ENCODE peak calls at places on chromosomes 1 and 21, in four cellular contexts. T, I, D and E are unnamed samples.

GRCh38 chr21:41620982-41621381 is 113.0 kb upstream of the TMPRSS2 start:
- DNase-seq in T (no peak), D (no peak), I (no peak), E (no peak)

GRCh38 chr1:31238986-31239613 is 587 bp downstream of the NKAIN1 start:
- DNase-seq in D (no peak), I (no peak), T (no peak), E (no peak)

GRCh38 chr1:245873883-245874671 is 633.0 kb downstream of the SMYD3 start:
- DNase-seq in D (no peak), I (no peak), T (no peak), E (no peak)

GRCh38 chr21:46111857-46112730 is 14.2 kb downstream of the COL6A2 start:
- DNase-seq in I (no peak), D (no peak), T (no peak), E (no peak)

GRCh38 chr1:84611796-84612195 is 37.6 kb upstream of the CTBS start:
- DNase-seq in T (no peak), D (no peak), I (no peak), E (no peak)

GRCh38 chr21:46021978-46022544 is 40.5 kb downstream of the COL6A1 start:
- DNase-seq in T (no peak), I (no peak), D (no peak), E (no peak)

GRCh38 chr1:59696421-59697115 is 118.2 kb upstream of the HOOK1 start:
- DNase-seq in D (no peak), I (peak), T (no peak), E (no peak)

GRCh38 chr1:83798965-83799364 is 200.0 kb downstream of the TTLL7 start:
- DNase-seq in I (no peak), T (no peak), D (no peak), E (no peak)

GRCh38 chr1:238252033-238252802 is 361.5 kb upstream of the ZP4 start:
- DNase-seq in T (no peak), D (peak), I (no peak), E (no peak)

GRCh38 chr1:206814716-206815341 is 42.5 kb upstream of the IL10 start:
- DNase-seq in T (no peak), D (no peak), I (peak), E (no peak)

GRCh38 chr1:182054698-182055326 is 6.7 kb downstream of the ZNF648 start:
- DNase-seq in I (peak), D (peak), T (peak), E (peak)

GRCh38 chr1:48943826-48944225 is 167.1 kb upstream of the BEND5 start:
- DNase-seq in D (no peak), T (no peak), I (no peak), E (no peak)

GRCh38 chr1:247211339-247211738 is 39.5 kb upstream of the ZNF124 start:
- DNase-seq in D (no peak), I (no peak), T (no peak), E (no peak)